ENCODE peak calls at places on chromosomes 13 and 19, in seven cellular contexts. U, R, F, A, N, K and O are unnamed samples.

GRCh38 chr13:105090244-105090643 is 1445.2 kb downstream of the EFNB2 start:
- DNase-seq in U (no peak), R (peak), F (no peak), A (no peak), N (no peak), K (no peak), O (no peak)

GRCh38 chr19:13986348-13986904 is 19.7 kb downstream of the RFX1 start:
- DNase-seq in U (no peak), R (peak), F (no peak), A (peak), N (peak), K (no peak), O (peak)

GRCh38 chr19:49929121-49929610 is at the start of the genes ATF5 and NUP62:
- DNase-seq in U (peak), R (peak), F (peak), A (peak), N (peak), K (peak), O (peak)

GRCh38 chr13:52931913-52932312 is 83.5 kb upstream of the PCDH8 start:
- DNase-seq in U (no peak), R (no peak), F (no peak), A (no peak), N (no peak), K (no peak), O (no peak)

GRCh38 chr13:99766641-99767045 is 204.9 kb downstream of the ZIC5 start:
- DNase-seq in U (no peak), R (no peak), F (no peak), A (no peak), N (no peak), K (no peak), O (no peak)

GRCh38 chr19:3403489-3404323 is 37.3 kb downstream of the NFIC start:
- DNase-seq in U (peak), R (peak), F (peak), A (peak), N (peak), K (peak), O (no peak)

GRCh38 chr13:43269037-43269476 is 245.7 kb downstream of the DNAJC15 start:
- DNase-seq in U (peak), R (peak), F (peak), A (no peak), N (peak), K (no peak), O (no peak)

GRCh38 chr19:4911786-4912672 is 2.7 kb downstream of the UHRF1 start:
- DNase-seq in U (peak), R (peak), F (peak), A (peak), N (peak), K (no peak), O (peak)

GRCh38 chr19:45526143-45526542 is 18.9 kb downstream of the VASP start:
- DNase-seq in U (peak), R (peak), F (peak), A (no peak), N (peak), K (no peak), O (no peak)

GRCh38 chr13:28031220-28031903 is 42.9 kb upstream of the URAD start:
- DNase-seq in U (no peak), R (no peak), F (no peak), A (no peak), N (peak), K (no peak), O (peak)

GRCh38 chr13:33490461-33491327 is 205.1 kb upstream of the STARD13 start:
- DNase-seq in U (no peak), R (peak), F (no peak), A (no peak), N (no peak), K (no peak), O (no peak)

GRCh38 chr13:56864451-56864850 is 276.3 kb upstream of the PRR20A start:
- DNase-seq in U (no peak), R (peak), F (no peak), A (no peak), N (no peak), K (no peak), O (no peak)

GRCh38 chr13:85665286-85665685 is 133.9 kb downstream of the SLITRK6 start:
- DNase-seq in U (peak), R (peak), F (peak), A (no peak), N (no peak), K (no peak), O (no peak)

GRCh38 chr13:99655351-99656091 is 154.2 kb downstream of the TM9SF2 start:
- DNase-seq in U (peak), R (no peak), F (peak), A (no peak), N (no peak), K (no peak), O (no peak)

GRCh38 chr19:14507704-14508246 is 10.4 kb downstream of the DNAJB1 start:
- DNase-seq in U (peak), R (peak), F (peak), A (no peak), N (peak), K (no peak), O (no peak)

GRCh38 chr19:28290963-28291657 is 921.8 kb downstream of the UQCRFS1 start:
- DNase-seq in U (no peak), R (no peak), F (no peak), A (no peak), N (no peak), K (no peak), O (no peak)

GRCh38 chr19:33876192-33876591 is 79.5 kb downstream of the KCTD15 start:
- DNase-seq in U (no peak), R (no peak), F (no peak), A (no peak), N (no peak), K (no peak), O (no peak)

GRCh38 chr19:40286235-40286530 is 1.0 kb upstream of the AKT2 start:
- DNase-seq in U (no peak), R (no peak), F (no peak), A (no peak), N (no peak), K (no peak), O (no peak)

GRCh38 chr13:106183410-106184128 is 351.9 kb downstream of the EFNB2 start:
- DNase-seq in U (no peak), R (no peak), F (no peak), A (no peak), N (no peak), K (no peak), O (no peak)

GRCh38 chr13:96992633-96993032 is 1.6 kb downstream of the OXGR1 start:
- DNase-seq in U (no peak), R (no peak), F (no peak), A (no peak), N (no peak), K (no peak), O (no peak)

GRCh38 chr19:29364224-29364726 is 151.3 kb upstream of the UQCRFS1 start:
- DNase-seq in U (no peak), R (no peak), F (no peak), A (no peak), N (no peak), K (no peak), O (no peak)

GRCh38 chr13:45490068-45490467 is 25.3 kb downstream of the COG3 start:
- DNase-seq in U (peak), R (no peak), F (no peak), A (no peak), N (no peak), K (no peak), O (no peak)

GRCh38 chr19:5832049-5832448 is 7.5 kb downstream of the FUT6 start:
- DNase-seq in U (no peak), R (no peak), F (no peak), A (no peak), N (no peak), K (no peak), O (no peak)

GRCh38 chr13:48595330-48596127 is 58.2 kb upstream of the CYSLTR2 start:
- DNase-seq in U (peak), R (peak), F (peak), A (no peak), N (peak), K (no peak), O (peak)

GRCh38 chr13:43698743-43699142 is 88.0 kb downstream of the ENOX1 start:
- DNase-seq in U (peak), R (peak), F (no peak), A (no peak), N (no peak), K (no peak), O (no peak)

GRCh38 chr19:32324631-32325215 is 20.7 kb upstream of the ZNF507 start:
- DNase-seq in U (no peak), R (no peak), F (no peak), A (no peak), N (no peak), K (no peak), O (no peak)

GRCh38 chr13:87884874-87885273 is 213.7 kb downstream of the SLITRK5 start:
- DNase-seq in U (peak), R (peak), F (no peak), A (no peak), N (no peak), K (no peak), O (no peak)

GRCh38 chr13:31048521-31048920 is 113.2 kb downstream of the HSPH1 start:
- DNase-seq in U (peak), R (peak), F (no peak), A (no peak), N (no peak), K (no peak), O (no peak)
- TF ChIP-seq CTCF in U (no peak), R (no peak), F (no peak), A (no peak), N (no peak), K (no peak), O (no peak)

GRCh38 chr19:48190288-48191284 is 20.1 kb downstream of the ZSWIM9 start:
- DNase-seq in U (peak), R (peak), F (peak), A (no peak), N (peak), K (no peak), O (peak)
- TF ChIP-seq CTCF in U (peak), R (no peak), F (no peak), A (no peak), N (no peak), K (no peak), O (no peak)

GRCh38 chr19:46722004-46722380 is 5.1 kb upstream of the PRKD2 start:
- DNase-seq in U (peak), R (no peak), F (peak), A (no peak), N (no peak), K (no peak), O (no peak)
- TF ChIP-seq CTCF in U (no peak), R (no peak), F (no peak), A (no peak), N (no peak), K (no peak), O (no peak)

GRCh38 chr13:35987572-35988513 is 143.3 kb downstream of the DCLK1 start:
- DNase-seq in U (no peak), R (no peak), F (no peak), A (no peak), N (peak), K (no peak), O (no peak)

GRCh38 chr13:35988648-35989081 is 142.5 kb downstream of the DCLK1 start:
- DNase-seq in U (no peak), R (peak), F (peak), A (no peak), N (no peak), K (no peak), O (no peak)

GRCh38 chr13:35992964-35993363 is 138.2 kb downstream of the DCLK1 start:
- DNase-seq in U (no peak), R (peak), F (no peak), A (no peak), N (no peak), K (no peak), O (no peak)

GRCh38 chr13:35994131-35994966 is 136.8 kb downstream of the DCLK1 start:
- DNase-seq in U (peak), R (peak), F (peak), A (no peak), N (no peak), K (no peak), O (no peak)

DNA sequence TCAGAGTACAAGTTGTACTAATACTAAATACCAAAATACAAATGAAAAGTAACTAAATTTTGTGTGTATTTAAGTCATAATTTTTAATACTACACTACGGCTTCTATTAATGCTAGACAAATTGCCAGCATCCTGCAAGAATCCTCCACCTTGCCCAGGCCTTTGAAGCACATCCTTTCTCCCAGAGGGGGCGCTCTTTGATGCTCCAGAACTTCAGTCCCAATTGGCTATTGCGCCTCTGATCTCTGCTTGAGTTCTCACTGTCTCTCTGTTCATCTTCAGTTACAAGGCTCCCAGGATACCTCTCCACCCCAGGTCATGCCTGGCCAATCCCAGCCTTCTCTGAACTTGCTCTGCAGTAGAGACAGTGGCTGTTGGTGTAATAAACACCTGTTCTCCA is 141.0 kb downstream of the DCLK1 start:
- DNase-seq in U (no peak), R (no peak), F (no peak), A (no peak), N (no peak), K (no peak), O (no peak)
- TF ChIP-seq CTCF in U (no peak), R (no peak), F (no peak), A (no peak), N (no peak), K (no peak), O (no peak)

GRCh38 chr19:55578031-55578760 is 2.5 kb downstream of the ZNF579 start:
- DNase-seq in U (no peak), R (no peak), F (no peak), A (no peak), N (no peak), K (no peak), O (no peak)
- TF ChIP-seq CTCF in U (no peak), R (no peak), F (no peak), A (no peak), N (no peak), K (no peak), O (no peak)

DNA sequence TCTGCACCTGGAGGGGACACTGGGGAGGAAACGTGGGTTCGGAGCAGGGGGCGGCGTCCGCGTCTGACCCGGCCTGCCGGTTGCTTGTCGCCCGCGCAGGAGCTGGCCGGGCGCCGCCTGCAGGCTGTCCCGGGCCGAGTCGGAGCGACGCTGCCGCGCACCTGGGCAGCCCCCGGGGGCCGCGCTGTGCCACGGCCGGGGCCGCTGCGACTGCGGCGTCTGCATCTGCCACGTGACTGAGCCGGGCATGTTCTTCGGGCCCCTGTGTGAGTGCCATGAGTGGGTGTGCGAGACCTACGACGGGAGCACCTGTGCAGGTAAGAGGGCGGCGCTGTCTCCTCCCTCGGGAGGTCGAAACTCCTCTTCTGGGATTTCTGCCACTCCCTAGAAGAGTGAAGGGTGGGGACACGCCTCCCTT is 1.3 kb downstream of the ITGBL1 start:
- DNase-seq in U (peak), R (no peak), F (peak), A (no peak), N (peak), K (no peak), O (peak)
- TF ChIP-seq CTCF in U (peak), R (no peak), F (no peak), A (no peak), N (no peak), K (peak), O (no peak)

DNA sequence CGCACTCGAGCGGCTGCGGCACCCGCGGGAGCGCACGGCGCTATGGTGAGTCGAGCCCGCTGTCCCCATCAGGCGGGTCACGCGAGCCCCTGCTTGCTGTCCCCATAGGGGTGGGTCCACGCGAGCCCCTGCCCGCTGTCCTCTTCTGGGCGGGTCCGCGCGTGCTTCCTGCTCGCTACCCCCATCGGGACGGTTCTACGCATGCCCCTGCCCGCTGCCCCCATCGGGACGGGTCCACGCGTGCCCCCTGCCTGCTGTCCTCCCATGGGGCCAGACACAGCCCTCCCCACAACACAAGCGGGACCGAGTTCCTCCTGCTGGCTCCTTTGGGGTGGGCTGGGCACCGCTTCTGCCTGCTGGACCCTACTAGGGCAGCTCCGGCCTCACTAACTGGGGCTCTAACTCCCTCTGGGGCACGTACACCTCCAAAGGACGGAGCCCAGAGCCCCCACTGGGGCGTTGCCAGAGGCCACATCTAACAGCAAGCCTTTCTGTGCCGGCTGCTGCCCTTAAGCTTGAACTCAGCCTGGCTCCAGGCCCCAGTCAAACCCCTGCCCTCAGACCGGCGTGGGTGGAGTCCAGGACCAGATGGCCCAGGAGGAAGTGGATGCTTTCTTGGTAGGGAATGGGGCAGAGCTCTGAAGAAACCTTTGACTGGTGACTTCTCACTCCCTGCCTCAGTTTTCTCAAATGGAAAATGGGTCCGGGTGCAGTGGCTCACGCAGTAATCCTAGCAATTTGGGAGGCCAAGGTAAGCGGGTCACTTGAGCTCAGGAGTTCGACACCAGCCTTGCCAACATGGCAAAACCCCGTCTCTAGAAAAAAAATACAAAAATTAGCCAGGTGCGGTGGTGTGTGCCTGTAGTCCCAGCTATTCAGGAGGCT is 722 bp downstream of the COLGALT1 start:
- DNase-seq in U (peak), R (peak), F (peak), A (no peak), N (peak), K (no peak), O (peak)
- TF ChIP-seq CTCF in U (no peak), R (no peak), F (no peak), A (no peak), N (no peak), K (no peak), O (peak)